ENCODE peak calls at places on chromosomes 5 and 9, in seven cellular contexts. Q is MM.1S, D is neural progenitor cell, F is PC-3, T is fibroblast of lung, C is kidney, O is HCT116. V is an unnamed sample.
A peak's percentile ranks its signal among the peaks of the same experiment; 100 is the strongest.

GRCh38 chr9:126016579-126017290 is 269.6 kb downstream of the PBX3 start:
- DNase-seq in Q (no peak), D (peak; percentile 30), F (no peak), T (no peak), C (no peak), O (no peak), V (no peak)

GRCh38 chr5:137262818-137263217 is 236.3 kb downstream of the SPOCK1 start:
- DNase-seq in Q (no peak), D (no peak), F (no peak), T (no peak), C (no peak), O (no peak), V (no peak)

GRCh38 chr5:45796959-45797553 is 100.9 kb upstream of the HCN1 start:
- DNase-seq in Q (no peak), D (peak; percentile 9), F (peak; percentile 9), T (no peak), C (no peak), O (no peak), V (peak; percentile 61)

GRCh38 chr5:34765662-34766061 is 73.3 kb upstream of the TTC23L start:
- DNase-seq in Q (no peak), D (no peak), F (no peak), T (no peak), C (no peak), O (no peak), V (no peak)

GRCh38 chr9:121529237-121529987 is 29.8 kb upstream of the GGTA1 start:
- DNase-seq in Q (no peak), D (no peak), F (peak; percentile 67), T (peak; percentile 97), C (peak; percentile 95), O (no peak), V (no peak)

GRCh38 chr5:181189962-181190710 is 14.9 kb downstream of the TRIM7 start:
- DNase-seq in Q (no peak), D (peak; percentile 53), F (no peak), T (no peak), C (no peak), O (no peak), V (peak; percentile 73)

GRCh38 chr9:112180387-112180881 is 5.3 kb upstream of the SUSD1 start:
- DNase-seq in Q (no peak), D (no peak), F (peak; percentile 43), T (no peak), C (no peak), O (no peak), V (no peak)

GRCh38 chr5:19322716-19323485 is 665.1 kb downstream of the CDH18 start:
- DNase-seq in Q (peak; percentile 14), D (no peak), F (peak; percentile 70), T (peak; percentile 75), C (no peak), O (no peak), V (peak; percentile 47)

GRCh38 chr5:81679885-81680284 is 71.0 kb downstream of the SSBP2 start:
- DNase-seq in Q (no peak), D (no peak), F (no peak), T (no peak), C (no peak), O (no peak), V (no peak)

GRCh38 chr9:135050072-135050990 is 37.1 kb upstream of the OLFM1 start:
- DNase-seq in Q (no peak), D (no peak), F (no peak), T (no peak), C (no peak), O (no peak), V (peak; percentile 29)

GRCh38 chr9:70159630-70160029 is 99.1 kb upstream of the SMC5 start:
- DNase-seq in Q (no peak), D (no peak), F (peak; percentile 19), T (no peak), C (no peak), O (no peak), V (no peak)

GRCh38 chr5:350355-350754 is 28.8 kb downstream of the AHRR start:
- DNase-seq in Q (no peak), D (peak; percentile 50), F (no peak), T (no peak), C (no peak), O (peak; percentile 13), V (peak; percentile 84)

GRCh38 chr5:160237571-160238093 is 8.3 kb downstream of the FABP6 start:
- DNase-seq in Q (no peak), D (no peak), F (no peak), T (no peak), C (no peak), O (no peak), V (peak; percentile 77)

GRCh38 chr9:18327106-18327505 is 146.8 kb upstream of the ADAMTSL1 start:
- DNase-seq in Q (no peak), D (no peak), F (no peak), T (peak; percentile 54), C (no peak), O (no peak), V (no peak)

GRCh38 chr5:53265043-53265442 is 155.5 kb upstream of the MOCS2 start:
- DNase-seq in Q (no peak), D (no peak), F (peak; percentile 47), T (no peak), C (no peak), O (no peak), V (no peak)

GRCh38 chr9:15592317-15592716 is 39.5 kb downstream of the CCDC171 start:
- DNase-seq in Q (no peak), D (no peak), F (no peak), T (no peak), C (no peak), O (no peak), V (no peak)

GRCh38 chr9:128920381-128921058 is at the start of gene PHYHD1:
- DNase-seq in Q (no peak), D (no peak), F (peak; percentile 70), T (peak; percentile 87), C (peak; percentile 93), O (no peak), V (peak; percentile 53)

GRCh38 chr5:170404398-170404797 is 15.2 kb upstream of the KCNMB1 start:
- DNase-seq in Q (no peak), D (no peak), F (no peak), T (no peak), C (no peak), O (no peak), V (no peak)

GRCh38 chr5:120160120-120160895 is 303.8 kb upstream of the PRR16 start:
- DNase-seq in Q (no peak), D (no peak), F (peak; percentile 89), T (peak; percentile 86), C (no peak), O (no peak), V (no peak)

GRCh38 chr9:95014917-95015316 is 288.4 kb downstream of the AOPEP start:
- DNase-seq in Q (no peak), D (no peak), F (no peak), T (no peak), C (no peak), O (no peak), V (no peak)

GRCh38 chr5:164597293-164597900 is 1092.0 kb downstream of the MAT2B start:
- DNase-seq in Q (peak; percentile 52), D (peak; percentile 57), F (peak; percentile 15), T (no peak), C (no peak), O (no peak), V (peak; percentile 68)

GRCh38 chr5:172113036-172113435 is 75.0 kb downstream of the STK10 start:
- DNase-seq in Q (no peak), D (no peak), F (no peak), T (no peak), C (peak; percentile 58), O (no peak), V (no peak)

GRCh38 chr5:14182761-14183160 is 39.6 kb downstream of the TRIO start:
- DNase-seq in Q (no peak), D (peak; percentile 42), F (no peak), T (no peak), C (no peak), O (no peak), V (no peak)
- H3K4me3 ChIP-seq in Q (no peak overlapping the region), D (no peak overlapping the region), F (no peak overlapping the region), T (no peak overlapping the region), C (no peak overlapping the region), O (no peak overlapping the region), V (no peak overlapping the region)

DNA sequence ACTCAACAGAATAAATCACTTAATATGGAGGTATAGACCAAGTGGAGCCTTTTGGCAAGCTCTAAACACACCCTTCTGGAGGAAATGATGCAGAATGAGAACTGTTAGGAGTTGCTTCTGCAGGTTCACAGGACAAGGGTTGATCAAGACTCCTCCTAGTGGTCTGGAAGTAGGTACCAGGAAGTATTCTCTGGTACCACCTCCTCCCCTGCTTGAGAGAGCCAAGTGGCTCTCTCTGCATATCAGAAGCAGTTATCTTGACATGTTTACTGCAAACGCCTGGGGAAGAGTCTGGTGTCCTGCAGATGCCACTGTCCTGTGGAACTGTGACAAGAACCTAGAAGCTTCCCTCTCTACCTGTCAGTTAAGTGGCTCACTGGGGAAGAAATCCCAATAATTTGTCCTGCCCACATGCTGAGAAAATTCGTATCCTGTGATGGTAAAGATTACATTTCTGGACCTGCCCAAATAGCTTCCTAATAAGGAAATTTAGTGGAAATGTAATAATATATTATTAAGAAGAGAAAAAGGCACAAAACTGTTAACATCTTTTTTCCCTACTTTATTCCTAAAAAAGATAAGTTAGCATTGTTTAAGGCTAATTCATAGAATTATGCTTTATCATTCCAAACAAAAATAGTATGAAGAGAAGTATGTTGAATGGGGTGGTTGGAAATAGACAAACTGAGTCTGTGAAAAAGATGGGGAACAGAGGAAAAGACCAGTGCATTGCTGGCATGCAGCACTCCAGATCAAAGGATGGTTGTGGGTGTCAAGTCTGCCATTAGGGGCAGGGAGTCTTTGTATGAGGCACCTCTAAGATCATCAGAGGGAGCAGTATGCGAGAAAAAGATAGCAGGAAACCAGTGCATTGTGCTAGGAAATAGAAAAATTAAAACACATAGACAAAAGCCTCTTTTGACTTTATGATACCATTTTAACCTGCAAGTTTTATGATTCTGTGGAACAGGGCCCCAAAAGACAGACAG is 118.8 kb downstream of the CDC42SE2 start:
- DNase-seq in Q (peak; percentile 87), D (peak; percentile 66), F (peak; percentile 61), T (peak; percentile 52), C (no peak), O (peak; percentile 50), V (peak; percentile 74)
- H3K9ac ChIP-seq in Q (peak overlapping the region; percentile 60), D (no peak overlapping the region), F (no peak overlapping the region), T (no peak overlapping the region), C (no peak overlapping the region), O (no peak overlapping the region), V (no peak overlapping the region)

DNA sequence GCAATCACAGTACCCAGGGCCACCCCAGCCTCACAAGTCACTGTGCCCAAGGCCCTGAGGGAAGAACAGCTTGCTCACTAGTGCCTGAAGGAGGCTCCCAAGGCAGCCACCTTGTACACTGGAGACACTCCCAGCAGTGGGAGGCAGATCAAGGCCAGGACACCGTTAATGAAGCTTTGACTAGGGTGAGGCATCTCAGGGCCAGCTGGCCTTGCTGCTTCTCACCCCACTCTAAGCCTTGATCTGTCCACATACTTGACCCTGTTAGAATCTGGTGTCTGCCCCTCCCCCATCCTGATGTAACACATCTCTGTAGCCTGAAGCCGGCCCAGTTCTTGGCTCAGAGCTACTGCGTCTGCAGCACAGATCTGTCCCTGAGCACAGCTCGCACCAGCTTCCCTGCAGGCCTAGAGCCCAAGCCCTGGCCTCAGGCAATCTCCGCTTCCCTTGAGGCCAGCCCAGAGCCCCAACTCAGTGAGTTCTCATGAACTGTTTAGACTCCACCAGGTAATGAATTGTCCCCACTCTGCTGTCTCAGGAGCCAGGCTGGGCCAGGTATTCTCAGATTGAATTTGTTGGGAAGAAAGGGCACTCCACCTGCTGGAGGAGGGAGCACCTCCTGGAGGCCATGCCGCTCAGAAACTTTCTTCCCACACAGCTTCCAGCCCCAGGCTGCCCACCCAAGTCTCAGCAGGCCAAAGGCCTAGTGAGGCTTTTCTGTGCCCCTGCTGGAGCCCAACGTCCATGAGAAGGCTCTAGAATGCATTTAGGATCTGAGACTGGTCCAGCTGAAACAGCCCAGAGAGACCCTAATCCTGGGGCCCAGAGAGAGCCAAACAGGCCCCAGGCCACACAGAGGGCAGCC is 13.4 kb upstream of the JADE2 start:
- DNase-seq in Q (no peak), D (peak; percentile 26), F (peak; percentile 53), T (peak; percentile 88), C (peak; percentile 92), O (no peak), V (peak; percentile 94)
- TF ChIP-seq CTCF in Q (no peak), D (peak; percentile 39), F (peak; percentile 52), T (peak; percentile 1), C (peak; percentile 35), O (peak; percentile 45), V (peak; percentile 80)

GRCh38 chr5:140040358-140040757 is 2.7 kb downstream of the NRG2 start:
- DNase-seq in Q (no peak), D (no peak), F (no peak), T (no peak), C (no peak), O (no peak), V (no peak)
- H3K4me3 ChIP-seq in Q (peak overlapping the region; percentile 37), D (no peak overlapping the region), F (no peak overlapping the region), T (no peak overlapping the region), C (no peak overlapping the region), O (no peak overlapping the region), V (peak overlapping the region; percentile 25)

V was measured in endodermal cell.